ENCODE peak calls at places on chromosomes 7 and 10, in ten cellular contexts. One of them, this sample, is unnamed.

GRCh38 chr7:96045919-96046318 is 273.6 kb downstream of the DYNC1I1 start:
- DNase-seq in psoas muscle: no peak
- DNase-seq in body of pancreas: peak
- DNase-seq in cardiac muscle cell: no peak
- DNase-seq in lower leg skin: no peak
- DNase-seq in T-helper 9 cell: no peak
- DNase-seq in NCI-H1092: peak
- DNase-seq in hypothalamus: no peak
- DNase-seq in HTR-8/SVneo: no peak
- DNase-seq in Kasumi-1: no peak
- DNase-seq in this sample: no peak

GRCh38 chr10:110500515-110500905 is 2.8 kb downstream of the DUSP5 start:
- DNase-seq in psoas muscle: no peak
- DNase-seq in body of pancreas: no peak
- DNase-seq in cardiac muscle cell: peak
- DNase-seq in lower leg skin: no peak
- DNase-seq in T-helper 9 cell: no peak
- DNase-seq in NCI-H1092: no peak
- DNase-seq in hypothalamus: no peak
- DNase-seq in HTR-8/SVneo: no peak
- DNase-seq in Kasumi-1: no peak
- DNase-seq in this sample: no peak

GRCh38 chr7:74027683-74028320 is at the start of gene ELN:
- DNase-seq in psoas muscle: peak
- DNase-seq in body of pancreas: peak
- DNase-seq in cardiac muscle cell: peak
- DNase-seq in lower leg skin: peak
- DNase-seq in T-helper 9 cell: no peak
- DNase-seq in NCI-H1092: no peak
- DNase-seq in hypothalamus: peak
- DNase-seq in HTR-8/SVneo: no peak
- DNase-seq in Kasumi-1: no peak
- DNase-seq in this sample: no peak

GRCh38 chr7:7118822-7119221 is 63.5 kb upstream of the C1GALT1 start:
- DNase-seq in psoas muscle: no peak
- DNase-seq in body of pancreas: no peak
- DNase-seq in cardiac muscle cell: no peak
- DNase-seq in lower leg skin: no peak
- DNase-seq in T-helper 9 cell: no peak
- DNase-seq in NCI-H1092: no peak
- DNase-seq in hypothalamus: no peak
- DNase-seq in HTR-8/SVneo: no peak
- DNase-seq in Kasumi-1: no peak
- DNase-seq in this sample: no peak

GRCh38 chr7:80879849-80880248 is 39.0 kb downstream of the SEMA3C start:
- DNase-seq in psoas muscle: no peak
- DNase-seq in body of pancreas: no peak
- DNase-seq in cardiac muscle cell: peak
- DNase-seq in lower leg skin: no peak
- DNase-seq in T-helper 9 cell: no peak
- DNase-seq in NCI-H1092: no peak
- DNase-seq in hypothalamus: no peak
- DNase-seq in HTR-8/SVneo: no peak
- DNase-seq in Kasumi-1: no peak
- DNase-seq in this sample: no peak

GRCh38 chr7:129949292-129950133 is 3.2 kb downstream of the UBE2H start:
- DNase-seq in psoas muscle: no peak
- DNase-seq in body of pancreas: peak
- DNase-seq in cardiac muscle cell: peak
- DNase-seq in lower leg skin: peak
- DNase-seq in T-helper 9 cell: no peak
- DNase-seq in NCI-H1092: no peak
- DNase-seq in hypothalamus: no peak
- DNase-seq in HTR-8/SVneo: peak
- DNase-seq in Kasumi-1: no peak
- DNase-seq in this sample: peak

GRCh38 chr10:115830260-115830970 is 442.6 kb downstream of the GFRA1 start:
- DNase-seq in psoas muscle: no peak
- DNase-seq in body of pancreas: no peak
- DNase-seq in cardiac muscle cell: no peak
- DNase-seq in lower leg skin: no peak
- DNase-seq in T-helper 9 cell: no peak
- DNase-seq in NCI-H1092: no peak
- DNase-seq in hypothalamus: no peak
- DNase-seq in HTR-8/SVneo: no peak
- DNase-seq in Kasumi-1: no peak
- DNase-seq in this sample: no peak

GRCh38 chr7:144019457-144019856 is 19.3 kb downstream of the OR6B1 start:
- DNase-seq in psoas muscle: no peak
- DNase-seq in body of pancreas: no peak
- DNase-seq in cardiac muscle cell: peak
- DNase-seq in lower leg skin: no peak
- DNase-seq in T-helper 9 cell: no peak
- DNase-seq in NCI-H1092: no peak
- DNase-seq in hypothalamus: no peak
- DNase-seq in HTR-8/SVneo: peak
- DNase-seq in Kasumi-1: no peak
- DNase-seq in this sample: no peak

GRCh38 chr10:822661-823367 is 108.7 kb downstream of the LARP4B start:
- DNase-seq in psoas muscle: no peak
- DNase-seq in body of pancreas: no peak
- DNase-seq in cardiac muscle cell: no peak
- DNase-seq in lower leg skin: peak
- DNase-seq in T-helper 9 cell: no peak
- DNase-seq in NCI-H1092: no peak
- DNase-seq in hypothalamus: no peak
- DNase-seq in HTR-8/SVneo: no peak
- DNase-seq in Kasumi-1: no peak
- DNase-seq in this sample: no peak

GRCh38 chr10:117443677-117444022 is 68.4 kb upstream of the PDZD8 start:
- DNase-seq in psoas muscle: no peak
- DNase-seq in body of pancreas: no peak
- DNase-seq in cardiac muscle cell: no peak
- DNase-seq in lower leg skin: no peak
- DNase-seq in T-helper 9 cell: no peak
- DNase-seq in NCI-H1092: no peak
- DNase-seq in hypothalamus: no peak
- DNase-seq in HTR-8/SVneo: no peak
- DNase-seq in Kasumi-1: no peak
- DNase-seq in this sample: no peak

GRCh38 chr10:1056326-1057105 is at the start of gene WDR37:
- DNase-seq in psoas muscle: peak
- DNase-seq in body of pancreas: peak
- DNase-seq in cardiac muscle cell: peak
- DNase-seq in lower leg skin: peak
- DNase-seq in T-helper 9 cell: peak
- DNase-seq in NCI-H1092: peak
- DNase-seq in hypothalamus: peak
- DNase-seq in HTR-8/SVneo: peak
- DNase-seq in Kasumi-1: peak
- DNase-seq in this sample: peak

GRCh38 chr10:10914129-10914528 is 103.5 kb upstream of the CELF2 start:
- DNase-seq in psoas muscle: no peak
- DNase-seq in body of pancreas: no peak
- DNase-seq in cardiac muscle cell: peak
- DNase-seq in lower leg skin: no peak
- DNase-seq in T-helper 9 cell: no peak
- DNase-seq in NCI-H1092: no peak
- DNase-seq in hypothalamus: no peak
- DNase-seq in HTR-8/SVneo: no peak
- DNase-seq in Kasumi-1: peak
- DNase-seq in this sample: no peak

GRCh38 chr7:133491846-133492652 is 239.2 kb downstream of the EXOC4 start:
- DNase-seq in psoas muscle: no peak
- DNase-seq in body of pancreas: no peak
- DNase-seq in cardiac muscle cell: peak
- DNase-seq in lower leg skin: no peak
- DNase-seq in T-helper 9 cell: no peak
- DNase-seq in NCI-H1092: no peak
- DNase-seq in hypothalamus: no peak
- DNase-seq in HTR-8/SVneo: no peak
- DNase-seq in Kasumi-1: no peak
- DNase-seq in this sample: no peak

GRCh38 chr7:24963218-24963617 is 16.8 kb downstream of the OSBPL3 start:
- DNase-seq in psoas muscle: peak
- DNase-seq in body of pancreas: peak
- DNase-seq in cardiac muscle cell: peak
- DNase-seq in lower leg skin: no peak
- DNase-seq in T-helper 9 cell: no peak
- DNase-seq in NCI-H1092: no peak
- DNase-seq in hypothalamus: no peak
- DNase-seq in HTR-8/SVneo: no peak
- DNase-seq in Kasumi-1: peak
- DNase-seq in this sample: no peak

GRCh38 chr10:103747193-103747865 is 108.0 kb downstream of the SH3PXD2A start:
- DNase-seq in psoas muscle: no peak
- DNase-seq in body of pancreas: no peak
- DNase-seq in cardiac muscle cell: no peak
- DNase-seq in lower leg skin: no peak
- DNase-seq in T-helper 9 cell: no peak
- DNase-seq in NCI-H1092: no peak
- DNase-seq in hypothalamus: no peak
- DNase-seq in HTR-8/SVneo: no peak
- DNase-seq in Kasumi-1: no peak
- DNase-seq in this sample: no peak

GRCh38 chr10:3043512-3044368 is 23.6 kb upstream of the PFKP start:
- DNase-seq in psoas muscle: peak
- DNase-seq in body of pancreas: peak
- DNase-seq in cardiac muscle cell: peak
- DNase-seq in lower leg skin: no peak
- DNase-seq in T-helper 9 cell: peak
- DNase-seq in NCI-H1092: peak
- DNase-seq in hypothalamus: no peak
- DNase-seq in HTR-8/SVneo: peak
- DNase-seq in Kasumi-1: peak
- DNase-seq in this sample: no peak

GRCh38 chr7:135147899-135148721 is at the start of gene TMEM140:
- DNase-seq in psoas muscle: no peak
- DNase-seq in body of pancreas: peak
- DNase-seq in cardiac muscle cell: peak
- DNase-seq in lower leg skin: no peak
- DNase-seq in T-helper 9 cell: no peak
- DNase-seq in NCI-H1092: no peak
- DNase-seq in hypothalamus: no peak
- DNase-seq in HTR-8/SVneo: no peak
- DNase-seq in Kasumi-1: peak
- DNase-seq in this sample: peak

GRCh38 chr7:79452495-79453265 is 787 bp downstream of the MAGI2 start:
- DNase-seq in psoas muscle: peak
- DNase-seq in body of pancreas: no peak
- DNase-seq in cardiac muscle cell: peak
- DNase-seq in lower leg skin: peak
- DNase-seq in T-helper 9 cell: no peak
- DNase-seq in NCI-H1092: no peak
- DNase-seq in hypothalamus: peak
- DNase-seq in HTR-8/SVneo: peak
- DNase-seq in Kasumi-1: no peak
- DNase-seq in this sample: no peak

GRCh38 chr7:44065431-44066110 is at the start of gene PGAM2:
- DNase-seq in psoas muscle: peak
- DNase-seq in body of pancreas: peak
- DNase-seq in cardiac muscle cell: peak
- DNase-seq in lower leg skin: no peak
- DNase-seq in T-helper 9 cell: no peak
- DNase-seq in NCI-H1092: no peak
- DNase-seq in hypothalamus: no peak
- DNase-seq in HTR-8/SVneo: no peak
- DNase-seq in Kasumi-1: no peak
- DNase-seq in this sample: no peak

GRCh38 chr7:284762-285722 is 4.9 kb upstream of the FOXL3 start:
- DNase-seq in psoas muscle: no peak
- DNase-seq in body of pancreas: no peak
- DNase-seq in cardiac muscle cell: no peak
- DNase-seq in lower leg skin: no peak
- DNase-seq in T-helper 9 cell: no peak
- DNase-seq in NCI-H1092: no peak
- DNase-seq in hypothalamus: no peak
- DNase-seq in HTR-8/SVneo: no peak
- DNase-seq in Kasumi-1: no peak
- DNase-seq in this sample: no peak

GRCh38 chr7:153529651-153530165 is 522.5 kb upstream of the DPP6 start:
- DNase-seq in psoas muscle: no peak
- DNase-seq in body of pancreas: no peak
- DNase-seq in cardiac muscle cell: no peak
- DNase-seq in lower leg skin: no peak
- DNase-seq in T-helper 9 cell: no peak
- DNase-seq in NCI-H1092: no peak
- DNase-seq in hypothalamus: no peak
- DNase-seq in HTR-8/SVneo: no peak
- DNase-seq in Kasumi-1: no peak
- DNase-seq in this sample: no peak

GRCh38 chr10:62422068-62422590 is 48.0 kb downstream of the ZNF365 start:
- DNase-seq in psoas muscle: no peak
- DNase-seq in body of pancreas: no peak
- DNase-seq in cardiac muscle cell: peak
- DNase-seq in lower leg skin: no peak
- DNase-seq in T-helper 9 cell: no peak
- DNase-seq in NCI-H1092: no peak
- DNase-seq in hypothalamus: no peak
- DNase-seq in HTR-8/SVneo: peak
- DNase-seq in Kasumi-1: no peak
- DNase-seq in this sample: no peak

GRCh38 chr7:53229202-53229601 is 193.8 kb downstream of the POM121L12 start:
- DNase-seq in psoas muscle: no peak
- DNase-seq in body of pancreas: no peak
- DNase-seq in cardiac muscle cell: no peak
- DNase-seq in lower leg skin: no peak
- DNase-seq in T-helper 9 cell: no peak
- DNase-seq in NCI-H1092: no peak
- DNase-seq in hypothalamus: no peak
- DNase-seq in HTR-8/SVneo: no peak
- DNase-seq in Kasumi-1: no peak
- DNase-seq in this sample: no peak

GRCh38 chr10:14399641-14400040 is 68.9 kb upstream of the FRMD4A start:
- DNase-seq in psoas muscle: no peak
- DNase-seq in body of pancreas: no peak
- DNase-seq in cardiac muscle cell: no peak
- DNase-seq in lower leg skin: no peak
- DNase-seq in T-helper 9 cell: no peak
- DNase-seq in NCI-H1092: no peak
- DNase-seq in hypothalamus: no peak
- DNase-seq in HTR-8/SVneo: no peak
- DNase-seq in Kasumi-1: no peak
- DNase-seq in this sample: no peak

GRCh38 chr7:131521651-131522163 is 34.7 kb downstream of the PODXL start:
- DNase-seq in psoas muscle: no peak
- DNase-seq in body of pancreas: peak
- DNase-seq in cardiac muscle cell: no peak
- DNase-seq in lower leg skin: peak
- DNase-seq in T-helper 9 cell: no peak
- DNase-seq in NCI-H1092: no peak
- DNase-seq in hypothalamus: no peak
- DNase-seq in HTR-8/SVneo: no peak
- DNase-seq in Kasumi-1: no peak
- DNase-seq in this sample: no peak

GRCh38 chr10:50033481-50033880 is 34.3 kb upstream of the WASHC2A start:
- DNase-seq in psoas muscle: no peak
- DNase-seq in body of pancreas: no peak
- DNase-seq in cardiac muscle cell: peak
- DNase-seq in lower leg skin: no peak
- DNase-seq in T-helper 9 cell: no peak
- DNase-seq in NCI-H1092: no peak
- DNase-seq in hypothalamus: no peak
- DNase-seq in HTR-8/SVneo: no peak
- DNase-seq in Kasumi-1: no peak
- DNase-seq in this sample: no peak

GRCh38 chr10:77975086-77975666 is 48.6 kb upstream of the DLG5 start:
- DNase-seq in psoas muscle: no peak
- DNase-seq in body of pancreas: peak
- DNase-seq in cardiac muscle cell: no peak
- DNase-seq in lower leg skin: peak
- DNase-seq in T-helper 9 cell: no peak
- DNase-seq in NCI-H1092: no peak
- DNase-seq in hypothalamus: no peak
- DNase-seq in HTR-8/SVneo: no peak
- DNase-seq in Kasumi-1: no peak
- DNase-seq in this sample: no peak

GRCh38 chr7:108188724-108189123 is 58.6 kb upstream of the LAMB4 start:
- DNase-seq in psoas muscle: no peak
- DNase-seq in body of pancreas: no peak
- DNase-seq in cardiac muscle cell: no peak
- DNase-seq in lower leg skin: no peak
- DNase-seq in T-helper 9 cell: no peak
- DNase-seq in NCI-H1092: no peak
- DNase-seq in hypothalamus: no peak
- DNase-seq in HTR-8/SVneo: no peak
- DNase-seq in Kasumi-1: no peak
- DNase-seq in this sample: no peak

This sample was measured in CD8-positive, alpha-beta memory T cell.